ENCODE peak calls at places on chromosome 10, in eight cellular contexts. O is SK-N-SH, T is ovary, A is A549, S is mucosa of descending colon, F is fibroblast of lung, Y is GM12878, Z is esophagus muscularis mucosa. L is an unnamed sample.

GRCh38 chr10:65416094-65416493 is 1509.7 kb upstream of the LRRTM3 start:
- DNase-seq in O (no peak), T (no peak), A (no peak), S (no peak), F (no peak), Y (no peak), Z (no peak), L (no peak)

GRCh38 chr10:34156781-34157425 is 658.2 kb downstream of the PARD3 start:
- DNase-seq in O (no peak), T (no peak), A (peak; percentile 11), S (no peak), F (peak; percentile 60), Y (no peak), Z (no peak), L (no peak)

GRCh38 chr10:501596-501995 is 187.9 kb downstream of the DIP2C start:
- DNase-seq in O (no peak), T (peak; percentile 30), A (no peak), S (no peak), F (peak; percentile 42), Y (no peak), Z (no peak), L (peak; percentile 21)

GRCh38 chr10:109969907-109970306 is 37.9 kb upstream of the ADD3 start:
- DNase-seq in O (no peak), T (no peak), A (no peak), S (no peak), F (no peak), Y (no peak), Z (no peak), L (no peak)

GRCh38 chr10:16999665-17000451 is 129.8 kb downstream of the CUBN start:
- DNase-seq in O (no peak), T (peak; percentile 71), A (no peak), S (no peak), F (peak; percentile 82), Y (no peak), Z (peak; percentile 91), L (no peak)

GRCh38 chr10:130025811-130026510 is 61.9 kb upstream of the EBF3 start:
- DNase-seq in O (no peak), T (peak; percentile 9), A (no peak), S (no peak), F (no peak), Y (no peak), Z (no peak), L (no peak)

GRCh38 chr10:93131956-93132355 is 58.3 kb downstream of the CYP26A1 start:
- DNase-seq in O (no peak), T (no peak), A (no peak), S (no peak), F (no peak), Y (no peak), Z (no peak), L (no peak)

GRCh38 chr10:120942806-120943413 is 91.7 kb downstream of the WDR11 start:
- DNase-seq in O (peak; percentile 86), T (peak; percentile 87), A (peak; percentile 71), S (peak; percentile 74), F (peak; percentile 74), Y (peak; percentile 9), Z (no peak), L (peak; percentile 72)

GRCh38 chr10:18158698-18159342 is 18.6 kb downstream of the CACNB2 start:
- DNase-seq in O (no peak), T (no peak), A (no peak), S (no peak), F (peak; percentile 84), Y (no peak), Z (no peak), L (no peak)

GRCh38 chr10:132172091-132173066 is 14.4 kb upstream of the DPYSL4 start:
- DNase-seq in O (no peak), T (peak; percentile 13), A (no peak), S (no peak), F (no peak), Y (no peak), Z (no peak), L (no peak)

GRCh38 chr10:102615361-102615760 is 28.9 kb upstream of the TRIM8 start:
- DNase-seq in O (peak; percentile 70), T (no peak), A (no peak), S (no peak), F (no peak), Y (no peak), Z (no peak), L (no peak)

GRCh38 chr10:26543567-26544306 is 105.6 kb downstream of the APBB1IP start:
- DNase-seq in O (no peak), T (no peak), A (no peak), S (no peak), F (no peak), Y (peak; percentile 41), Z (no peak), L (no peak)

GRCh38 chr10:48496831-48497792 is 107.8 kb downstream of the ARHGAP22 start:
- DNase-seq in O (no peak), T (peak; percentile 61), A (no peak), S (no peak), F (peak; percentile 74), Y (no peak), Z (peak; percentile 89), L (no peak)

GRCh38 chr10:27744478-27745379 is 890 bp downstream of the MKX start:
- DNase-seq in O (peak; percentile 21), T (peak; percentile 80), A (no peak), S (no peak), F (peak; percentile 38), Y (no peak), Z (no peak), L (peak; percentile 17)

GRCh38 chr10:121310151-121310711 is 288.0 kb downstream of the FGFR2 start:
- DNase-seq in O (peak; percentile 14), T (no peak), A (no peak), S (no peak), F (no peak), Y (no peak), Z (peak; percentile 72), L (no peak)

GRCh38 chr10:106107711-106108110 is 1056.8 kb downstream of the SORCS1 start:
- DNase-seq in O (no peak), T (no peak), A (no peak), S (no peak), F (no peak), Y (no peak), Z (no peak), L (no peak)
- H3K9me3 ChIP-seq in O (no peaks in the 10 kb centered on the region), T (no peaks in the 10 kb centered on the region), A (no peaks in the 10 kb centered on the region), S (no peaks in the 10 kb centered on the region), F (no peaks in the 10 kb centered on the region), Y (no peaks in the 10 kb centered on the region), Z (no peaks in the 10 kb centered on the region), L (no peaks in the 10 kb centered on the region)

DNA sequence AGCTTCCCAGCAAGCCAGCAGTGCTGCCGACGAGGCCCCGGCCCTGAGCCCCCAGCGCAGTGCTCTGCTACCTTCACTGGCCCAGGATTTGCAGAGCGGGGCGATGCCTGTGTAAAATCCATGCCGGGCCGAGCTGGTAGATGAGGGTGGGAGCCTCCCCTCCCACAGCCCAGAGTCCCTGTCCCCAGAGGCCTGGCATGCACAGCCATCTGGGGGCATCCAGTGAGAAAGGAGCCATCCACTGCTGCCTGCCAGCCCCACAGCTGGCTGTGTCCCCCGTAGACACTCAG is 116.7 kb downstream of the RGS10 start:
- DNase-seq in O (no peak), T (no peak), A (no peak), S (peak; percentile 33), F (no peak), Y (no peak), Z (no peak), L (no peak)
- H3K4me1 ChIP-seq in O (peaks cover 22% of the 10 kb centered on the region), T (peaks cover 11% of the 10 kb centered on the region), A (no peaks in the 10 kb centered on the region), S (no peaks in the 10 kb centered on the region), F (peaks cover 9% of the 10 kb centered on the region), Y (no peaks in the 10 kb centered on the region), Z (peaks cover 17% of the 10 kb centered on the region), L (no peaks in the 10 kb centered on the region)

DNA sequence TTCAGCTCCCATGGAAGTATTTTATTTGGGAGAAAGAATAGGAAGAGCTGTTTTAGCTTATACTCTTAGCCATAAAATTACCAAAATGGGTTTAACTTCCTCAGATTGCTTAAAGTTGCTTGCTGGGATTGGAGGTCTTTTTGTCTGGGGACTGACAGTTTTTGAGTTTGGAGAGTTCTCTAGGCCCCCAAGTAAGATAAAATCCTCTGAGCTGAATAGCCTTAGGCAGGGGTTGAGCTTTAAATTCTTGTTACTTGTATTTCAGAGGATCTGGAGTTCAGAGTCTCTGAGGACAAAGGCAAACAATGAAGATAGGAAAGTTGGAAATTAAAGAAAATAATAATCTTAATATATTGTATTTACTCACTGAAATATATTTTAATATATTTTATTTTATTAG is 294.4 kb upstream of the DKK1 start:
- DNase-seq in O (no peak), T (no peak), A (no peak), S (no peak), F (no peak), Y (no peak), Z (no peak), L (no peak)
- H3K4me3 ChIP-seq in O (no peak overlapping the region), T (no peak overlapping the region), A (no peak overlapping the region), S (no peak overlapping the region), F (no peak overlapping the region), Y (no peak overlapping the region), Z (no peak overlapping the region), L (no peak overlapping the region)

DNA sequence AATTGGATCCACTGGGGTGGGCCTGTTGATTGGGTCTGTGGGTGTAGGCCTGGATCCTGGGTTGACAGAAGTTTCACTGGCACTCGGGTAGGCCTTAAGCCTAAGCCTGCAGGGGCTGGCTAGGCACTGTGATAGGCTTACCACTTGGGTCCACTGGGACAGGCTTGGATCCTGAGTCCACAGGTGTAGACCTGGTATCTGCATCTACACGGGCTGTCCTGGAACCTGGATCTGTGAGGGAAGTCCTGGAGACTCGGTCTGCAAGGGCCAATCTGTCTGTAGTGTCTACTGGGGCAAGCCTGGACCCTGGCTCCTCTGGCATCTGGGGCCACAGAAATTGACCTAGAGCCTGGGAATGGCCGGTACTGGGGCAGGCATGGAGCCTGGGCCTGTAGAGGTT is 219.0 kb upstream of the NRG3 start:
- DNase-seq in O (no peak), T (no peak), A (no peak), S (no peak), F (no peak), Y (no peak), Z (no peak), L (no peak)
- H3K9me3 ChIP-seq in O (peaks cover 4% of the 10 kb centered on the region), T (no peaks in the 10 kb centered on the region), A (no peaks in the 10 kb centered on the region), S (peaks cover 50% of the 10 kb centered on the region), F (no peaks in the 10 kb centered on the region), Y (no peaks in the 10 kb centered on the region), Z (peaks cover 11% of the 10 kb centered on the region), L (no peaks in the 10 kb centered on the region)

DNA sequence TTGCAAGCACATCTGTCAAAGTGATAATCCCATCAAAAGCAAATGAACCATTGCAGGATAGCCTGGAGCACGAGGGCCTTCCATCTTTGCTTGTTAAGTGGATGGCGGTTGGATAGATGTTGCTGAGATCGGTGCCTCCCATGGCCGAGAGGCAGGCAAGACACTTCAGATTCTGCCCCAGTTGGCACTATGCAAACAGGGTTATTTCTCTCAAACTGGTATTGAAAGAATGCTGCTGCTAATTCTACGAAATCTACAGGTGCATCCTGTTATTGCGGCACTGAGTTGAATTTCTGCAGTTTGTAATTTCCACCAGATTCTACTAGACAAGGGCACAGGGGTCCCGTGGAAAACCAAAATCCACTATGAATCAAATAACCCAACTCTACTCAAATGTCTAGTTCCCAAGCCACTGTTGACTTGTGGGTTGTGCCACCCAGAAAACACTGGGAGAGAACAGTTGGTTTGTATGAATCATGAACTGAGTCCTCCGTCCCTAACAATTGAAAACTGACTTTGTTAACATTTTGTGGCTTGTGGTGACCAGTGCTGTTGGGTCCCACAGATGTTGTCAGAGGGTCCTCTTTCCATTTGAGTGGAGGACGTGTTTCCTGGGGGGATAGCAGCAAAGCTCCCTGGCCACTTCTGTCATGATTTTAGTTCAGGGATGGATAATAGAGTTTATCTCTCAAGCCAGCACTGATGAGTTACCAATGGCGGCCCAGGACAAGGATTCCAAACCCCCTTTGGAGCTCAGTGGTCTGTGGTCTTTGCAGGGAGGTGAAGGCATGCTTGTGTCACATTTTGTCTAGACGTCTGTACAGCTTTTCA is 7.1 kb upstream of the IL2RA start:
- DNase-seq in O (no peak), T (no peak), A (no peak), S (no peak), F (no peak), Y (no peak), Z (no peak), L (no peak)
- H3K4me1 ChIP-seq in O (no peaks in the 10 kb centered on the region), T (no peaks in the 10 kb centered on the region), A (no peaks in the 10 kb centered on the region), S (no peaks in the 10 kb centered on the region), F (no peaks in the 10 kb centered on the region), Y (peaks cover 30% of the 10 kb centered on the region), Z (peaks cover 8% of the 10 kb centered on the region), L (no peaks in the 10 kb centered on the region)

L was measured in small intestine.